ENCODE peak calls at places on chromosomes 7 and 10, in five cellular contexts. F is Right ventricle myocardium inferior, H is fibroblast of villous mesenchyme, V is SW 1271, K is BJ. L is an unnamed sample.

GRCh38 chr10:114758331-114758730 is 63.2 kb upstream of the FHIP2A start:
- DNase-seq in F (no peak), H (no peak), V (no peak), K (no peak), L (no peak)

GRCh38 chr7:100430450-100431285 is 1.0 kb downstream of the MEPCE start:
- DNase-seq in F (no peak), H (peak), V (no peak), K (no peak), L (peak)

GRCh38 chr7:127447326-127447945 is 54.9 kb upstream of the ZNF800 start:
- DNase-seq in F (no peak), H (peak), V (no peak), K (no peak), L (no peak)

GRCh38 chr10:76523798-76524231 is 1092.4 kb downstream of the LRMDA start:
- DNase-seq in F (no peak), H (peak), V (no peak), K (no peak), L (no peak)

GRCh38 chr10:117541909-117542705 is 439 bp upstream of the EMX2 start:
- DNase-seq in F (no peak), H (peak), V (no peak), K (peak), L (no peak)

GRCh38 chr10:91540714-91541113 is 92.2 kb downstream of the PPP1R3C start:
- DNase-seq in F (no peak), H (peak), V (no peak), K (no peak), L (no peak)

GRCh38 chr10:34430685-34431084 is 384.4 kb downstream of the PARD3 start:
- DNase-seq in F (no peak), H (peak), V (no peak), K (no peak), L (no peak)

GRCh38 chr10:48658243-48658888 is 26.3 kb upstream of the WDFY4 start:
- DNase-seq in F (peak), H (peak), V (no peak), K (no peak), L (peak)

GRCh38 chr7:50371551-50372021 is 67.1 kb downstream of the IKZF1 start:
- DNase-seq in F (no peak), H (no peak), V (no peak), K (no peak), L (no peak)

GRCh38 chr10:83432296-83433045 is 706.8 kb upstream of the GHITM start:
- DNase-seq in F (no peak), H (peak), V (no peak), K (peak), L (no peak)

GRCh38 chr10:97490592-97490991 is 7.6 kb downstream of the MMS19 start:
- DNase-seq in F (no peak), H (no peak), V (no peak), K (no peak), L (peak)

GRCh38 chr10:90779573-90779972 is 78.3 kb downstream of the HTR7 start:
- DNase-seq in F (no peak), H (no peak), V (no peak), K (no peak), L (no peak)

GRCh38 chr10:105714728-105715127 is 1073.6 kb downstream of the SORCS3 start:
- DNase-seq in F (no peak), H (no peak), V (no peak), K (no peak), L (no peak)

GRCh38 chr7:1368150-1368681 is 91.1 kb downstream of the MICALL2 start:
- DNase-seq in F (peak), H (no peak), V (no peak), K (no peak), L (peak)

GRCh38 chr7:137771273-137771672 is 75.5 kb downstream of the DGKI start:
- DNase-seq in F (no peak), H (peak), V (no peak), K (peak), L (no peak)

GRCh38 chr7:45592230-45592991 is 18.2 kb downstream of the ADCY1 start:
- DNase-seq in F (no peak), H (no peak), V (no peak), K (no peak), L (no peak)

GRCh38 chr10:23065549-23065948 is 29.8 kb upstream of the MSRB2 start:
- DNase-seq in F (peak), H (peak), V (no peak), K (peak), L (peak)

GRCh38 chr10:132674311-132674710 is 111.6 kb downstream of the NKX6-2 start:
- DNase-seq in F (no peak), H (no peak), V (no peak), K (no peak), L (peak)

GRCh38 chr7:45082831-45083331 is 5.9 kb downstream of the NACAD start:
- DNase-seq in F (no peak), H (no peak), V (no peak), K (no peak), L (peak)

GRCh38 chr10:10831085-10831484 is 186.6 kb upstream of the CELF2 start:
- DNase-seq in F (no peak), H (peak), V (peak), K (peak), L (peak)

GRCh38 chr7:107388604-107389003 is 81.3 kb upstream of the GPR22 start:
- DNase-seq in F (no peak), H (no peak), V (no peak), K (no peak), L (no peak)

GRCh38 chr7:108109216-108109908 is 20.8 kb downstream of the LAMB4 start:
- DNase-seq in F (no peak), H (no peak), V (no peak), K (no peak), L (no peak)

GRCh38 chr10:96642973-96643372 is 56.2 kb upstream of the TM9SF3 start:
- DNase-seq in F (peak), H (peak), V (no peak), K (no peak), L (peak)

GRCh38 chr10:73819513-73820093 is 8.2 kb upstream of the NDST2 start:
- DNase-seq in F (no peak), H (no peak), V (no peak), K (no peak), L (peak)

GRCh38 chr7:127935847-127936376 is 95.3 kb downstream of the LRRC4 start:
- DNase-seq in F (no peak), H (no peak), V (no peak), K (no peak), L (no peak)

GRCh38 chr10:26391701-26392695 is 46.1 kb upstream of the APBB1IP start:
- DNase-seq in F (peak), H (no peak), V (no peak), K (no peak), L (peak)